ENCODE peak calls at places on chromosomes 4 and X, in seven cellular contexts. P is PC-9; M is endodermal cell; H is coronary artery; O is ACHN; G is activated CD4-positive, alpha-beta memory T cell treated with anti-CD3 and anti-CD28 coated beads, Interleukin-2, amount 10 ng/mL, durations not matched to agents 7 days and 5 days; J is RWPE1. U is an unnamed sample.

GRCh38 chr4:124703154-124703553 is 9.4 kb downstream of the ANKRD50 start:
- DNase-seq in G (no peak), H (no peak), O (no peak), P (no peak), M (no peak), J (no peak), U (no peak)

GRCh38 chrX:106341823-106342222 is 173.7 kb downstream of the PWWP3B start:
- DNase-seq in G (no peak), H (no peak), M (no peak), O (no peak), P (no peak), J (no peak), U (no peak)

GRCh38 chr4:7044415-7044930 is 1.3 kb downstream of the TADA2B start:
- DNase-seq in H (no peak), M (peak), G (no peak), P (no peak), O (peak), J (no peak), U (no peak)

GRCh38 chr4:182881928-182882327 is 35.3 kb downstream of the DCTD start:
- DNase-seq in P (no peak), O (no peak), H (no peak), M (no peak), J (no peak), G (no peak), U (peak)

GRCh38 chr4:10075953-10076391 is 40.6 kb downstream of the WDR1 start:
- DNase-seq in P (no peak), M (no peak), O (no peak), G (no peak), H (peak), J (no peak), U (peak)

GRCh38 chrX:68868902-68869800 is 40.3 kb downstream of the EFNB1 start:
- DNase-seq in O (no peak), G (no peak), H (no peak), M (no peak), J (no peak), P (no peak), U (no peak)

GRCh38 chr4:156746111-156746510 is 225.5 kb downstream of the PDGFC start:
- DNase-seq in J (no peak), G (no peak), P (no peak), O (no peak), M (no peak), H (no peak), U (no peak)

GRCh38 chr4:38133711-38134480 is 173.7 kb downstream of the PTTG2 start:
- DNase-seq in P (no peak), G (no peak), O (no peak), J (no peak), H (no peak), M (no peak), U (no peak)

GRCh38 chr4:96916731-96917130 is 1076.8 kb downstream of the PDHA2 start:
- DNase-seq in M (peak), P (no peak), G (no peak), J (no peak), O (no peak), H (no peak), U (no peak)

GRCh38 chr4:15089979-15090378 is 87.7 kb downstream of the CPEB2 start:
- DNase-seq in G (no peak), J (no peak), O (no peak), P (no peak), M (no peak), H (no peak), U (no peak)

GRCh38 chr4:18203936-18204335 is 182.4 kb upstream of the LCORL start:
- DNase-seq in P (no peak), G (no peak), H (no peak), M (no peak), J (no peak), O (no peak), U (no peak)

GRCh38 chr4:15654556-15655222 is 468 bp downstream of the FBXL5 start:
- DNase-seq in M (peak), J (peak), G (peak), O (peak), P (no peak), H (peak), U (peak)

GRCh38 chrX:55187281-55187680 is 32.9 kb upstream of the PAGE5 start:
- DNase-seq in O (no peak), G (no peak), H (no peak), P (no peak), M (no peak), J (peak), U (no peak)

U was measured in mesenteric fat pad.